ENCODE peak calls at places on chromosomes 7 and 10, in eight cellular contexts. R is AG04450, L is bronchial epithelial cell, O is colonic mucosa, G is mammary epithelial cell, Q is psoas muscle, X is uterus, D is AG10803. W is an unnamed sample.

GRCh38 chr7:76037310-76037709 is 10.5 kb downstream of the STYXL1 start:
- DNase-seq in R (peak), L (no peak), O (peak), G (peak), Q (peak), X (no peak), D (peak), W (peak)

GRCh38 chr10:99532687-99533495 is at the start of gene NKX2-3:
- DNase-seq in R (no peak), L (no peak), O (peak), G (no peak), Q (peak), X (no peak), D (peak), W (no peak)

GRCh38 chr10:110901954-110902819 is 16.8 kb downstream of the BBIP1 start:
- DNase-seq in R (no peak), L (peak), O (no peak), G (peak), Q (no peak), X (peak), D (peak), W (peak)

GRCh38 chr10:60878224-60878623 is 65.8 kb downstream of the RHOBTB1 start:
- DNase-seq in R (no peak), L (peak), O (no peak), G (peak), Q (peak), X (no peak), D (no peak), W (peak)

GRCh38 chr7:141663081-141663510 is 38.9 kb downstream of the DENND11 start:
- DNase-seq in R (no peak), L (peak), O (peak), G (peak), Q (no peak), X (no peak), D (no peak), W (peak)

GRCh38 chr7:134991469-134992339 is 5.4 kb downstream of the AGBL3 start:
- DNase-seq in R (no peak), L (no peak), O (no peak), G (no peak), Q (no peak), X (no peak), D (no peak), W (no peak)

GRCh38 chr10:99983280-99983988 is 26.3 kb downstream of the DNMBP start:
- DNase-seq in R (no peak), L (peak), O (no peak), G (no peak), Q (peak), X (peak), D (peak), W (no peak)

GRCh38 chr10:74176380-74177139 is 25.5 kb downstream of the ADK start:
- DNase-seq in R (peak), L (peak), O (peak), G (peak), Q (peak), X (peak), D (peak), W (peak)

GRCh38 chr7:43077285-43077684 is 35.2 kb upstream of the HECW1 start:
- DNase-seq in R (no peak), L (no peak), O (no peak), G (no peak), Q (no peak), X (no peak), D (no peak), W (no peak)

GRCh38 chr10:11014671-11015141 is 3.0 kb upstream of the CELF2 start:
- DNase-seq in R (no peak), L (no peak), O (peak), G (no peak), Q (peak), X (no peak), D (no peak), W (no peak)

GRCh38 chr10:80473692-80474596 is 19.8 kb downstream of the TSPAN14 start:
- DNase-seq in R (no peak), L (peak), O (no peak), G (peak), Q (no peak), X (no peak), D (no peak), W (peak)

GRCh38 chr7:7757576-7757975 is 39.2 kb upstream of the RPA3 start:
- DNase-seq in R (no peak), L (no peak), O (no peak), G (no peak), Q (no peak), X (no peak), D (no peak), W (no peak)

GRCh38 chr10:124008187-124008970 is 85.0 kb downstream of the CHST15 start:
- DNase-seq in R (no peak), L (no peak), O (no peak), G (no peak), Q (peak), X (no peak), D (no peak), W (no peak)

GRCh38 chr10:114386446-114386845 is 17.9 kb downstream of the AFAP1L2 start:
- DNase-seq in R (no peak), L (no peak), O (no peak), G (no peak), Q (no peak), X (no peak), D (no peak), W (no peak)

GRCh38 chr7:44378744-44379143 is 53.4 kb upstream of the CAMK2B start:
- DNase-seq in R (peak), L (peak), O (no peak), G (peak), Q (no peak), X (no peak), D (peak), W (peak)

GRCh38 chr10:59587756-59588140 is 121.9 kb downstream of the SLC16A9 start:
- DNase-seq in R (no peak), L (no peak), O (no peak), G (no peak), Q (no peak), X (no peak), D (no peak), W (no peak)

GRCh38 chr7:112232212-112232978 is 25.9 kb downstream of the ZNF277 start:
- DNase-seq in R (no peak), L (no peak), O (no peak), G (no peak), Q (no peak), X (no peak), D (no peak), W (no peak)

GRCh38 chr7:91249506-91250233 is 14.6 kb upstream of the FZD1 start:
- DNase-seq in R (no peak), L (peak), O (no peak), G (peak), Q (no peak), X (no peak), D (peak), W (peak)

GRCh38 chr10:74072503-74072902 is 74.6 kb downstream of the VCL start:
- DNase-seq in R (no peak), L (no peak), O (no peak), G (peak), Q (no peak), X (no peak), D (peak), W (peak)

GRCh38 chr7:64294701-64295420 is 18.9 kb upstream of the ZNF736 start:
- DNase-seq in R (no peak), L (no peak), O (no peak), G (no peak), Q (no peak), X (no peak), D (no peak), W (no peak)

GRCh38 chr7:105794741-105795729 is 81.4 kb downstream of the ATXN7L1 start:
- DNase-seq in R (peak), L (peak), O (peak), G (peak), Q (no peak), X (peak), D (peak), W (peak)

GRCh38 chr10:67079126-67079525 is 153.3 kb downstream of the LRRTM3 start:
- DNase-seq in R (no peak), L (no peak), O (no peak), G (no peak), Q (no peak), X (no peak), D (no peak), W (no peak)

GRCh38 chr10:59464483-59464882 is 102.1 kb upstream of the FAM13C start:
- DNase-seq in R (no peak), L (no peak), O (no peak), G (no peak), Q (no peak), X (no peak), D (no peak), W (no peak)

GRCh38 chr10:23965880-23966279 is 243.1 kb upstream of the KIAA1217 start:
- DNase-seq in R (no peak), L (no peak), O (no peak), G (no peak), Q (no peak), X (no peak), D (no peak), W (no peak)

GRCh38 chr7:146478975-146479492 is 362.4 kb downstream of the CNTNAP2 start:
- DNase-seq in R (no peak), L (no peak), O (no peak), G (no peak), Q (no peak), X (no peak), D (no peak), W (no peak)

GRCh38 chr10:69801094-69801433 is 642 bp upstream of the COL13A1 start:
- DNase-seq in R (no peak), L (peak), O (peak), G (peak), Q (peak), X (no peak), D (peak), W (peak)

GRCh38 chr7:126839624-126840023 is 413.1 kb downstream of the GRM8 start:
- DNase-seq in R (no peak), L (no peak), O (no peak), G (no peak), Q (no peak), X (no peak), D (no peak), W (no peak)

GRCh38 chr10:57579926-57580325 is 687.8 kb downstream of the IPMK start:
- DNase-seq in R (no peak), L (peak), O (no peak), G (peak), Q (no peak), X (no peak), D (peak), W (peak)

GRCh38 chr7:23393636-23394035 is 76.7 kb downstream of the IGF2BP3 start:
- DNase-seq in R (no peak), L (no peak), O (no peak), G (no peak), Q (no peak), X (no peak), D (no peak), W (no peak)

GRCh38 chr7:151252961-151253691 is 4.6 kb upstream of the SMARCD3 start:
- DNase-seq in R (no peak), L (no peak), O (no peak), G (no peak), Q (peak), X (no peak), D (peak), W (no peak)

GRCh38 chr7:140904081-140904480 is 20.6 kb downstream of the BRAF start:
- DNase-seq in R (no peak), L (no peak), O (no peak), G (peak), Q (no peak), X (no peak), D (no peak), W (no peak)

GRCh38 chr7:73963252-73963822 is 64.6 kb upstream of the ELN start:
- DNase-seq in R (no peak), L (no peak), O (no peak), G (no peak), Q (no peak), X (no peak), D (no peak), W (no peak)

GRCh38 chr7:106365252-106366005 is 80.6 kb upstream of the NAMPT start:
- DNase-seq in R (no peak), L (peak), O (peak), G (peak), Q (no peak), X (no peak), D (no peak), W (peak)

GRCh38 chr7:26648429-26649015 is 215.9 kb downstream of the SKAP2 start:
- DNase-seq in R (no peak), L (peak), O (no peak), G (peak), Q (no peak), X (no peak), D (peak), W (peak)

GRCh38 chr10:91689731-91690168 is 56.9 kb upstream of the PPP1R3C start:
- DNase-seq in R (no peak), L (peak), O (no peak), G (peak), Q (no peak), X (no peak), D (peak), W (peak)

DNA sequence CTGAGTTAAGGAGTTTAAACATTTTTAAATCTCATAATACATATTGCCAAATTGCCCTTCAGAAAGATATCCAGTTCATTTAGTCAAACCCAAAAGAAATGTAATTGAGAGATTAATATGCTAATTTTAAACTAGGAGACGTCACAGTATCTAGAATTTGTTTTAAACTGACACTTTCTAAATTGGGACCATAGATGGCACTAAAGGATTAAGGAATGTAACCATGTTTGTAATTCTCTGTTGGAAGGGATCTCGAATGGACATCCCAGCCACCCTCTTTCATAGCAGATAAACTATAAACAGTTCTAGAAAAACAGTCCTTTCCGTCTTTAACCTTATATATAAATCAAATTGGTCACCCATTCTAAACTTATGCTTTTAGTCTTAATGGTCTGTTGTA is 30.0 kb upstream of the SAMD9L start:
- DNase-seq in R (no peak), L (peak), O (no peak), G (no peak), Q (no peak), X (no peak), D (no peak), W (peak)
- TF ChIP-seq CTCF in R (no peak), L (no peak), O (no peak), G (peak), Q (no peak), X (no peak), D (peak), W (peak)

DNA sequence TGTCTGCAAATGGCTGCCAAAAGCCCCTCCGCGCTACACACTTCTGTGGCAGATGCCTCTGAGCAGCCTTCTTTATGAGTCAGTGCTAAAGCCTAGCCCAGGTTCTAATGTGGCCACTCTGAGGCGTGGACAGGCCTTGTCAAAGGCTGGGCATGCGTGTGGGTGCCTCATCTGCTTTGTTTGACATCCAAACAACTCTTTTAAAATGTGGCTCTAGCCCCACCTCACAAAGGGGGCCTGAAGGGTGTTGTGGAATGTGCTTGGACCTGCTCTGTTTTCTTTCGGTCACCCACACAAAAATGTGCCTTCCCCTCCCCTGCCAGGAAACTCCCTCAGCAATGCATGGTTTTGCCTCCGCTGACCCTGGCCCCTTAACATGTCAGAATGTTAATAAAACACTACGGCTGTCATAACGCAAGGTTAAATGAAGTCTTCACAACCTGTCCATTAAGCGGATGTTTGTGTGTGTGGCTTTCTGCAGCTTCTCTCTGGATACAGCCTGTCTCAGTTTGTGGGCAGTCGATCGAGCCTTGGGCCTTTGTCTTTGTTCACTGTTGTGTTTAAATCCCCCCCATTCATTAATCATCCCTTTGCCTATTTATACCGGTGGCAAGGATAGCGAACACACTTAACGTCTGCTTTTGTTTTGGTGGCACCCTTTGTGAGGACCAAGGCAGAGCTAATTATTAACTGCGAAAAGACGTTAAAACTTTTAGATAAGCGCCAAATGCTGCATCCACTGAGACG is 718.9 kb downstream of the LRMDA start:
- DNase-seq in R (no peak), L (peak), O (no peak), G (peak), Q (no peak), X (peak), D (peak), W (peak)
- H3K4me3 ChIP-seq in R (no peak), L (no peak), O (no peak), G (no peak), Q (no peak), X (no peak), D (no peak), W (no peak)

GRCh38 chr7:155001756-155002410 is 1.0 kb downstream of the PAXIP1 start:
- DNase-seq in R (no peak), L (no peak), O (no peak), G (peak), Q (no peak), X (no peak), D (peak), W (no peak)
- TF ChIP-seq CTCF in R (no peak), L (no peak), O (no peak), G (no peak), Q (no peak), X (no peak), D (no peak), W (no peak)

GRCh38 chr10:131724891-131725735 is 175.7 kb upstream of the PPP2R2D start:
- DNase-seq in R (no peak), L (no peak), O (peak), G (no peak), Q (peak), X (no peak), D (no peak), W (no peak)

GRCh38 chr10:131727612-131728011 is 173.2 kb upstream of the PPP2R2D start:
- DNase-seq in R (no peak), L (no peak), O (peak), G (no peak), Q (peak), X (no peak), D (no peak), W (no peak)

GRCh38 chr10:131726967-131727366 is 173.8 kb upstream of the PPP2R2D start:
- DNase-seq in R (no peak), L (no peak), O (no peak), G (no peak), Q (peak), X (no peak), D (no peak), W (no peak)

GRCh38 chr10:131725736-131726459 is 174.9 kb upstream of the PPP2R2D start:
- DNase-seq in R (no peak), L (no peak), O (peak), G (no peak), Q (peak), X (no peak), D (no peak), W (no peak)

GRCh38 chr10:131726460-131726861 is 174.3 kb upstream of the PPP2R2D start:
- DNase-seq in R (no peak), L (no peak), O (peak), G (no peak), Q (peak), X (no peak), D (no peak), W (no peak)
- H3K4me3 ChIP-seq in R (no peak), L (no peak), O (no peak), G (no peak), Q (no peak), X (no peak), D (no peak), W (no peak)

GRCh38 chr10:125370578-125370977 is 210.2 kb upstream of the CTBP2 start:
- DNase-seq in R (no peak), L (peak), O (peak), G (no peak), Q (no peak), X (no peak), D (no peak), W (peak)

GRCh38 chr10:125377368-125377767 is 217.0 kb upstream of the CTBP2 start:
- DNase-seq in R (no peak), L (no peak), O (no peak), G (no peak), Q (no peak), X (no peak), D (peak), W (no peak)

GRCh38 chr10:125379592-125379991 is 219.2 kb upstream of the CTBP2 start:
- DNase-seq in R (no peak), L (no peak), O (no peak), G (no peak), Q (no peak), X (no peak), D (no peak), W (no peak)

GRCh38 chr10:125373546-125373945 is 213.2 kb upstream of the CTBP2 start:
- DNase-seq in R (no peak), L (peak), O (no peak), G (no peak), Q (no peak), X (no peak), D (no peak), W (no peak)

DNA sequence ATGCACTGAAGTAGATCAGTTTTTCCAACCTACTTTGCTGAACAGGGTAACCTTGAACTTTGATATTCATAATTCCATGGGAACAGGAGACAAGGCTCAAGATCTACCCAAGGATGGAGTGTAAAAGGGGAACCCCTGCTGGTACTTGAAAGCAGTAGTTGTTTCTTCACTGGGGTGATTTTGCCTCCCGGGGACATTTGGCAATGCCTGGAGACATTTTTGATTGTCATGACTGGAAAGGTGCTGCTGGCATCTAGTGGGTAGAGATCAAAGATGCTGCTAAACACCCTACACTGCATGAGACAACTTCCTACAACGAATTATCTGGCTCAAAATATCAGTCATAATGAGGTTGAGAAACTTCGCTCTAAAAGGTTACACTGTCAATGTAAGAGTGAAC is 214.8 kb upstream of the CTBP2 start:
- DNase-seq in R (no peak), L (peak), O (no peak), G (peak), Q (no peak), X (no peak), D (no peak), W (peak)
- TF ChIP-seq CTCF in R (peak), L (peak), O (no peak), G (peak), Q (peak), X (no peak), D (no peak), W (peak)

DNA sequence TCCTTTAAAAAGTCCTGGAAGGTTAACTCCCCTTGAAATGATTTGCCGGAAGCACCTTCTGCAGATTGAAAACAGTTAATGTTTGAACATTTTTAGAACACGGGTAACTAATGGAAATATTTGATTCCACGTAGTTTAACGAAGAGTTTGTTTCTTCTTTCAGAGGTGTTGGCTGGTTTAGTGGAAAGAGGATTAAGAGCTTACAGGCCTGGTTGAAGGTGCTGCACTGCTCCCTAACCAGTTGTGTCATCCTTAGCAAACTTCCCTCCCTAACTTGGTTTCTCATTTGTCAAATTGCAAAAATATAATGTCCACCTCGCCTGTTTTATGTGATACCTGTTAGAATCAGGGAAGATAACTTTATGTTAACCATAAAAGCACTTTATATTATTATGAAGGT is 243.0 kb upstream of the FZD8 start:
- DNase-seq in R (no peak), L (no peak), O (no peak), G (no peak), Q (no peak), X (no peak), D (no peak), W (no peak)
- H3K4me3 ChIP-seq in R (no peak), L (no peak), O (no peak), G (no peak), Q (no peak), X (no peak), D (no peak), W (no peak)